ENCODE peak calls at places on chromosomes 7 and 10, in four cellular contexts. One of them, this sample, is unnamed.

GRCh38 chr10:86436963-86437362 is 70.4 kb upstream of the GRID1 start:
- DNase-seq in left ventricle myocardium inferior: no peak
- DNase-seq in GM03348: no peak
- DNase-seq in pons: no peak
- DNase-seq in this sample: no peak

GRCh38 chr7:91043181-91043580 is 221.1 kb upstream of the FZD1 start:
- DNase-seq in left ventricle myocardium inferior: no peak
- DNase-seq in GM03348: no peak
- DNase-seq in pons: peak; percentile 64
- DNase-seq in this sample: peak; percentile 32

GRCh38 chr10:76336213-76336963 is 905.0 kb downstream of the LRMDA start:
- DNase-seq in left ventricle myocardium inferior: no peak
- DNase-seq in GM03348: no peak
- DNase-seq in pons: peak; percentile 7
- DNase-seq in this sample: peak; percentile 88

GRCh38 chr7:131621652-131622051 is 65.2 kb upstream of the PODXL start:
- DNase-seq in left ventricle myocardium inferior: no peak
- DNase-seq in GM03348: no peak
- DNase-seq in pons: no peak
- DNase-seq in this sample: no peak

GRCh38 chr10:128062837-128063563 is 63.2 kb downstream of the MKI67 start:
- DNase-seq in left ventricle myocardium inferior: no peak
- DNase-seq in GM03348: no peak
- DNase-seq in pons: peak; percentile 64
- DNase-seq in this sample: no peak

GRCh38 chr7:41487229-41487861 is 215.5 kb downstream of the INHBA start:
- DNase-seq in left ventricle myocardium inferior: no peak
- DNase-seq in GM03348: no peak
- DNase-seq in pons: no peak
- DNase-seq in this sample: no peak

GRCh38 chr7:2645274-2645868 is 13.6 kb downstream of the TTYH3 start:
- DNase-seq in left ventricle myocardium inferior: no peak
- DNase-seq in GM03348: no peak
- DNase-seq in pons: peak; percentile 26
- DNase-seq in this sample: no peak

GRCh38 chr7:80386686-80387085 is 125.2 kb downstream of the GNAT3 start:
- DNase-seq in left ventricle myocardium inferior: no peak
- DNase-seq in GM03348: no peak
- DNase-seq in pons: no peak
- DNase-seq in this sample: no peak

GRCh38 chr7:41869596-41869995 is 166.7 kb upstream of the INHBA start:
- DNase-seq in left ventricle myocardium inferior: no peak
- DNase-seq in GM03348: no peak
- DNase-seq in pons: no peak
- DNase-seq in this sample: no peak

GRCh38 chr10:43940898-43941777 is 292.5 kb upstream of the ZNF32 start:
- DNase-seq in left ventricle myocardium inferior: no peak
- DNase-seq in GM03348: no peak
- DNase-seq in pons: no peak
- DNase-seq in this sample: no peak

GRCh38 chr10:97689637-97690036 is 2.6 kb upstream of the AVPI1 start:
- DNase-seq in left ventricle myocardium inferior: no peak
- DNase-seq in GM03348: peak; percentile 81
- DNase-seq in pons: no peak
- DNase-seq in this sample: no peak

GRCh38 chr10:92291921-92292860 is 1.2 kb downstream of the MARCHF5 start:
- DNase-seq in left ventricle myocardium inferior: peak; percentile 50
- DNase-seq in GM03348: peak; percentile 61
- DNase-seq in pons: peak; percentile 58
- DNase-seq in this sample: peak; percentile 5